ENCODE peak calls at places on chromosomes 13 and 19, in ten cellular contexts. V is brain microvascular endothelial cell, F is kidney epithelial cell, S is thoracic aorta, X is retinal pigment epithelial cell, U is K562, E is fibroblast of lung, G is cardiac muscle cell, R is fibroblast of mammary gland, N is breast epithelium. K is an unnamed sample.

GRCh38 chr13:36673352-36673751 is 468 bp upstream of the SERTM1 start:
- DNase-seq in V (no peak), F (no peak), S (no peak), X (no peak), U (no peak), E (no peak), G (no peak), R (no peak), N (no peak), K (no peak)

GRCh38 chr19:18899624-18900560 is 3.9 kb upstream of the CERS1 start:
- DNase-seq in V (no peak), F (no peak), S (no peak), X (no peak), U (no peak), E (no peak), G (no peak), R (no peak), N (no peak), K (no peak)

GRCh38 chr19:12628040-12629022 is 17.6 kb downstream of the ZNF791 start:
- DNase-seq in V (peak; percentile 7), F (no peak), S (no peak), X (no peak), U (no peak), E (peak; percentile 49), G (no peak), R (peak; percentile 54), N (no peak), K (peak; percentile 39)

GRCh38 chr13:57128909-57129308 is 11.8 kb upstream of the PRR20A start:
- DNase-seq in V (no peak), F (no peak), S (no peak), X (no peak), U (no peak), E (no peak), G (no peak), R (no peak), N (no peak), K (no peak)

GRCh38 chr13:106474906-106475305 is 60.6 kb downstream of the EFNB2 start:
- DNase-seq in V (no peak), F (no peak), S (no peak), X (no peak), U (no peak), E (no peak), G (peak; percentile 34), R (no peak), N (no peak), K (no peak)

GRCh38 chr19:51703655-51704515 is 10.8 kb downstream of the SPACA6 start:
- DNase-seq in V (peak; percentile 93), F (no peak), S (peak; percentile 96), X (peak; percentile 74), U (peak; percentile 95), E (peak; percentile 92), G (peak; percentile 96), R (peak; percentile 88), N (peak; percentile 96), K (peak; percentile 97)

GRCh38 chr13:48233097-48233885 is at the start of gene ITM2B:
- DNase-seq in V (peak; percentile 51), F (no peak), S (no peak), X (no peak), U (peak; percentile 89), E (peak; percentile 69), G (peak; percentile 85), R (peak; percentile 57), N (peak; percentile 36), K (peak; percentile 62)

GRCh38 chr13:113401452-113402415 is 37.8 kb upstream of the GRTP1 start:
- DNase-seq in V (no peak), F (no peak), S (no peak), X (no peak), U (no peak), E (no peak), G (no peak), R (no peak), N (no peak), K (no peak)

GRCh38 chr19:8500158-8500557 is 2.3 kb downstream of the PRAM1 start:
- DNase-seq in V (no peak), F (no peak), S (no peak), X (no peak), U (no peak), E (no peak), G (no peak), R (no peak), N (no peak), K (no peak)

GRCh38 chr13:86399572-86399971 is 600.4 kb upstream of the SLITRK6 start:
- DNase-seq in V (no peak), F (no peak), S (no peak), X (no peak), U (no peak), E (no peak), G (no peak), R (no peak), N (no peak), K (no peak)

GRCh38 chr13:41720839-41721561 is 239.9 kb downstream of the VWA8 start:
- DNase-seq in V (no peak), F (no peak), S (no peak), X (no peak), U (no peak), E (no peak), G (no peak), R (no peak), N (no peak), K (no peak)

GRCh38 chr19:32456406-32456805 is 50.8 kb downstream of the DPY19L3 start:
- DNase-seq in V (no peak), F (no peak), S (no peak), X (no peak), U (no peak), E (no peak), G (no peak), R (no peak), N (no peak), K (no peak)

GRCh38 chr13:59891053-59891452 is 272.7 kb downstream of the DIAPH3 start:
- DNase-seq in V (no peak), F (no peak), S (no peak), X (no peak), U (no peak), E (no peak), G (no peak), R (no peak), N (no peak), K (no peak)

GRCh38 chr13:21399741-21400140 is 59.4 kb downstream of the ZDHHC20 start:
- DNase-seq in V (peak; percentile 15), F (peak; percentile 9), S (no peak), X (no peak), U (no peak), E (no peak), G (no peak), R (no peak), N (no peak), K (no peak)

GRCh38 chr19:58356971-58357797 is 3.9 kb upstream of the A1BG start:
- DNase-seq in V (peak; percentile 11), F (no peak), S (no peak), X (no peak), U (no peak), E (peak; percentile 14), G (no peak), R (peak; percentile 26), N (no peak), K (no peak)

GRCh38 chr19:34282611-34283519 is 28.5 kb downstream of the GARRE1 start:
- DNase-seq in V (no peak), F (no peak), S (no peak), X (no peak), U (no peak), E (no peak), G (no peak), R (no peak), N (no peak), K (no peak)

GRCh38 chr19:18773682-18774081 is 17.4 kb downstream of the COMP start:
- DNase-seq in V (no peak), F (no peak), S (no peak), X (no peak), U (no peak), E (no peak), G (no peak), R (no peak), N (no peak), K (no peak)

GRCh38 chr13:21736926-21737325 is 66.1 kb downstream of the FGF9 start:
- DNase-seq in V (no peak), F (no peak), S (no peak), X (no peak), U (no peak), E (no peak), G (no peak), R (no peak), N (no peak), K (no peak)

GRCh38 chr19:46824887-46825730 is 25.5 kb downstream of the AP2S1 start:
- DNase-seq in V (no peak), F (no peak), S (no peak), X (no peak), U (no peak), E (peak; percentile 26), G (no peak), R (peak; percentile 22), N (no peak), K (peak; percentile 58)
- TF ChIP-seq CTCF in V (no peak), F (no peak), S (no peak), X (no peak), U (peak; percentile 57), E (no peak), G (no peak), R (no peak), N (no peak), K (peak; percentile 9)

DNA sequence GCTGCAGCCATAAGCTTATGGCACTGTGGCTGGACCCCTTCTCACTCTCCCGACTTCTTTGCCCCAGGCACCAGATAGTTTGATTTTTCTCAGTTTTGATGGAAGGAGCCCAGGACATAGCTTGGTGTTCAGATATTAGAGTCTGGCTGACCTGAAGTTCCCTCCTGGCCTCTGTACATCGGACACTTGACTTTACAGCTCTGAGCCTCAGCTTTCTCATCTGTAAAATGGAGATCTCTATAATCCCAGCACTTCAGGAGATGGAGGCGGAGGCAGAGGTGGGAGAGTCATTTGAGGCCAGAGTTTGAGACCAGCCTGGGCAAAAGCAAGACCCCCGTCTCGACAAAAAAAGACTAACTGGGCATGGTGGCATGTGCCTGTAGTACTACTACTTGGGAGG is 909 bp downstream of the CC2D1A start:
- DNase-seq in V (no peak), F (no peak), S (no peak), X (no peak), U (no peak), E (no peak), G (no peak), R (no peak), N (no peak), K (no peak)
- H3K4me3 ChIP-seq in V (peak overlapping the region; percentile 80), F (peak overlapping the region; percentile 86), S (peak overlapping the region; percentile 78), X (peak overlapping the region; percentile 74), U (peak overlapping the region; percentile 67), E (peak overlapping the region; percentile 56), G (peak overlapping the region; percentile 80), R (peak overlapping the region; percentile 68), N (peak overlapping the region; percentile 85), K (peak overlapping the region; percentile 67)

GRCh38 chr19:1774999-1775772 is 21.9 kb downstream of the ONECUT3 start:
- DNase-seq in V (no peak), F (no peak), S (no peak), X (no peak), U (peak; percentile 87), E (no peak), G (no peak), R (peak; percentile 22), N (no peak), K (no peak)
- TF ChIP-seq CTCF in V (peak; percentile 61), F (peak; percentile 24), S (peak; percentile 26), X (peak; percentile 35), U (peak; percentile 77), E (peak; percentile 29), G (peak; percentile 60), R (peak; percentile 35), N (peak; percentile 13), K (peak; percentile 33)

DNA sequence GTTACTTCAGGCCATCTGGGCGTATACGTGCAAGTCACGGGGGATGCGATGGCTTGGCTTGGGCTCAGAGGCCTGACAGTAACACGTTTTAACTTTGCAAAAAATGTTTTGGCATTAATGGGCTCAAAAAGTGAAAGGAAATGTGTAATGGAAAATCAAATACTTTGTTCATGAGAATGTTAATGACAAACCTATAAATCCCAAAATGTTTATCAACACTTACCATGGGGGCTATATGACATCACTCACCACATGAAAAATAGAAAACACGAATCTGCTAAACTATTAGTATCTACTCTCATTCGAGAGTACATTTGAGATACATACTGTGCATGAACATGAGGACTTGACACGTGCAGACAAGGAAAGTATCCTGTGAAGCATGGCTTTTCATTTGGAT is 91.7 kb downstream of the FAM216B start:
- DNase-seq in V (no peak), F (no peak), S (no peak), X (no peak), U (no peak), E (no peak), G (no peak), R (no peak), N (no peak), K (no peak)
- H3K4me3 ChIP-seq in V (no peak overlapping the region), F (no peak overlapping the region), S (no peak overlapping the region), X (no peak overlapping the region), U (no peak overlapping the region), E (no peak overlapping the region), G (no peak overlapping the region), R (no peak overlapping the region), N (no peak overlapping the region), K (no peak overlapping the region)

K was measured in GM12865.